ENCODE peak calls at places on chromosomes 12 and 14, in six cellular contexts. E, L, H, Y, R and Z are unnamed samples.

GRCh38 chr14:104094709-104095425 is 9.4 kb downstream of the ASPG start:
- DNase-seq in E (peak; percentile 61), Y (peak; percentile 67), L (peak; percentile 82), R (peak; percentile 20), H (peak; percentile 82), Z (peak; percentile 69)

GRCh38 chr12:44405267-44405666 is 470.8 kb downstream of the NELL2 start:
- DNase-seq in R (peak; percentile 46), E (no peak), Y (no peak), H (no peak), L (no peak), Z (no peak)

GRCh38 chr12:80805106-80805505 is 88.4 kb downstream of the MYF5 start:
- DNase-seq in L (no peak), H (no peak), E (no peak), Y (no peak), R (no peak), Z (no peak)

GRCh38 chr12:124875803-124876132 is 12.1 kb upstream of the SCARB1 start:
- DNase-seq in R (no peak), E (no peak), Y (no peak), L (peak; percentile 54), H (no peak), Z (no peak)

GRCh38 chr14:56271988-56272387 is 153.8 kb downstream of the PELI2 start:
- DNase-seq in E (no peak), L (no peak), H (no peak), R (no peak), Y (no peak), Z (no peak)

GRCh38 chr12:62466018-62466595 is 519 bp upstream of the MON2 start:
- DNase-seq in Y (peak; percentile 48), H (peak; percentile 47), L (peak; percentile 51), R (no peak), E (peak; percentile 8), Z (no peak)

GRCh38 chr14:65184032-65184764 is 81.9 kb upstream of the MAX start:
- DNase-seq in H (no peak), L (no peak), R (no peak), Y (no peak), E (no peak), Z (no peak)

GRCh38 chr12:46698003-46698402 is 127.8 kb downstream of the SLC38A4 start:
- DNase-seq in R (no peak), Y (no peak), L (no peak), H (no peak), E (no peak), Z (no peak)

GRCh38 chr14:37778135-37778943 is 182.9 kb downstream of the TTC6 start:
- DNase-seq in L (no peak), H (no peak), E (no peak), Y (no peak), R (no peak), Z (no peak)

GRCh38 chr12:25686351-25686750 is 133.3 kb upstream of the LMNTD1 start:
- DNase-seq in R (no peak), H (no peak), Y (no peak), L (no peak), E (no peak), Z (no peak)

GRCh38 chr12:121023799-121024198 is 7.5 kb upstream of the C12orf43 start:
- DNase-seq in Y (no peak), L (no peak), H (no peak), R (no peak), E (no peak), Z (no peak)

GRCh38 chr12:46674126-46674525 is 151.7 kb downstream of the SLC38A4 start:
- DNase-seq in Y (no peak), H (no peak), R (no peak), L (no peak), E (no peak), Z (no peak)

GRCh38 chr14:103745424-103745823 is 29.8 kb downstream of the ZFYVE21 start:
- DNase-seq in E (no peak), L (no peak), Y (no peak), R (no peak), H (no peak), Z (no peak)

GRCh38 chr12:5956987-5957386 is 11.9 kb upstream of the ANO2 start:
- DNase-seq in L (no peak), E (no peak), H (no peak), Y (no peak), R (no peak), Z (no peak)

GRCh38 chr14:73258845-73259611 is 21.7 kb downstream of the PAPLN start:
- DNase-seq in H (no peak), R (no peak), L (no peak), Y (peak; percentile 19), E (no peak), Z (no peak)

GRCh38 chr12:111584959-111585358 is 14.2 kb downstream of the ATXN2 start:
- DNase-seq in H (no peak), Y (no peak), R (no peak), E (no peak), L (no peak), Z (no peak)

GRCh38 chr14:31858868-31859267 is 218.2 kb upstream of the ARHGAP5 start:
- DNase-seq in H (no peak), L (no peak), E (no peak), R (no peak), Y (no peak), Z (no peak)

GRCh38 chr12:116880817-116881324 is 370 bp downstream of the HRK start:
- DNase-seq in Y (no peak), E (no peak), R (no peak), H (peak; percentile 57), L (peak; percentile 38), Z (peak; percentile 58)

GRCh38 chr12:52063081-52063985 is 6.4 kb upstream of the ATG101 start:
- DNase-seq in H (peak; percentile 60), R (no peak), L (no peak), Y (no peak), E (no peak), Z (peak; percentile 47)

GRCh38 chr12:5184159-5184558 is 140.5 kb downstream of the KCNA5 start:
- DNase-seq in E (no peak), H (no peak), Y (no peak), L (no peak), R (no peak), Z (no peak)

GRCh38 chr14:70078329-70078728 is 110.4 kb downstream of the SLC8A3 start:
- DNase-seq in E (no peak), L (no peak), H (no peak), R (no peak), Y (no peak), Z (no peak)

GRCh38 chr14:85811340-85811739 is 281.4 kb downstream of the FLRT2 start:
- DNase-seq in L (no peak), R (no peak), Y (peak; percentile 28), E (no peak), H (no peak), Z (no peak)

GRCh38 chr12:64675795-64676194 is 65.5 kb downstream of the RASSF3 start:
- DNase-seq in L (peak; percentile 53), H (no peak), R (no peak), Y (peak; percentile 42), E (no peak), Z (no peak)

DNA sequence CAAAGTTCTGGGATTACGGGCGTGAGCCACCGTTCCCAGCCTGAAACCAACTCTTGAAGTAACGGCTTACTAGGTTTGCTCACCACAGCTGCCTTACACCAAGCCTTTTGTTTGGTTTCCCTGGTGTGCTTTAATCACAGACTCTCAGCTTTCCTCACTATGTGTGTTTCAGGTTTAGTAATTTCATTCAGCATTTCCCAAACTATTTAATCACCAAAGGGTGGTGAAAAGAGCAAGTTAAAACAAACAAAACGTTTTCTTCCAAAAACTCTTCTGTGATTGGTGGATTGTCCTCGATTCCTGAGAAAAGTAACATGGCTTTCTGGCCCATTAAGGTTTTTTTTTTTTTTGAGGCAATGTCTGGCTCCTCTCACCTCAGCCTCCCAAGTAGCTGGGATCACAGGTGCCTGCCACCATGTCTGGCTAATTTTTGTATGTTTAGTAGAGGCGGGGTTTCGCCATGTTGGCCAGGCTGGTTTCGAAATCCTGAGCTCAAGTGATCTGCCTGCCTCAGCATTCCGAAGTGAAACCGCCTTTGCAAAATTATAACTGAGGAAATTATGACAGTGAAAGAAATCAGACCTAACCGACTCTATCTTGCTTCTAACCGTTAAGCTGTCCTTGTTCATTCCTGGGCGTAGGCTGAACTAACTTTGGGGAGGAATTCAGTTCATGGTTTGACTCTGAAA is 1.5 kb upstream of the ZFYVE26 start:
- DNase-seq in H (no peak), E (no peak), L (no peak), R (no peak), Y (peak; percentile 41), Z (no peak)
- H3K36me3 ChIP-seq in H (no peaks in the 10 kb centered on the region), E (peaks cover 7% of the 10 kb centered on the region), L (no peaks in the 10 kb centered on the region), R (peaks cover 13% of the 10 kb centered on the region), Y (no peaks in the 10 kb centered on the region), Z (no peaks in the 10 kb centered on the region)

GRCh38 chr12:12178545-12178944 is 88.3 kb downstream of the LRP6 start:
- DNase-seq in H (no peak), R (no peak), Y (no peak), E (no peak), L (no peak), Z (no peak)

GRCh38 chr12:12180136-12180535 is 86.7 kb downstream of the LRP6 start:
- DNase-seq in E (no peak), L (no peak), Y (no peak), R (no peak), H (no peak), Z (no peak)

GRCh38 chr12:12181516-12181915 is 85.3 kb downstream of the LRP6 start:
- DNase-seq in L (no peak), E (no peak), H (no peak), Y (no peak), R (no peak), Z (no peak)

GRCh38 chr12:12182926-12183325 is 83.9 kb downstream of the LRP6 start:
- DNase-seq in H (no peak), R (no peak), E (no peak), Y (no peak), L (no peak), Z (no peak)

GRCh38 chr12:12180575-12180974 is 86.3 kb downstream of the LRP6 start:
- DNase-seq in L (no peak), H (no peak), E (no peak), R (no peak), Y (no peak), Z (no peak)
- H3K36me3 ChIP-seq in L (no peaks in the 10 kb centered on the region), H (no peaks in the 10 kb centered on the region), E (no peaks in the 10 kb centered on the region), R (peaks cover 54% of the 10 kb centered on the region), Y (no peaks in the 10 kb centered on the region), Z (peaks cover 26% of the 10 kb centered on the region)

DNA sequence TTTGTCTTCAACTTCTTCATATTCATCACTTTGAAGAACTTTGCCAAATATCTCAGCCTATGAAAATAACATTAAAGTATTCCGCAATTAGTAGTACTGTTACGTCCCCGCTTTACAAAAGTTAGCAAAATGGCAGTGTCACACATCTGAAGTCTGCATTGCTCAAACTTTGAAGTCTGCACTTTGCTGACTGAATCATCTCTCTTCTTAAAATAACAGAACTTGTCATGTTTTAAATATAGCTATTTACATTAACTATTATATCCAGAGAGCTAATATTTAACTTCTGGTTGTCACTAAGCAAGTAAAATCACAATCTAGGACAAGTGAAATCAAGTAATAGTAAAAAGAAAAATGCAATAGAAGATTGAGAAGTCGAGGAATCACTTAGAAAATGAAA is 34.5 kb downstream of the IPO8 start:
- DNase-seq in H (no peak), Y (no peak), R (no peak), E (no peak), L (no peak), Z (no peak)
- H3K36me3 ChIP-seq in H (no peaks in the 10 kb centered on the region), Y (peaks cover 10% of the 10 kb centered on the region), R (peaks cover 67% of the 10 kb centered on the region), E (peaks cover 14% of the 10 kb centered on the region), L (peaks cover 7% of the 10 kb centered on the region), Z (peaks cover 7% of the 10 kb centered on the region)

DNA sequence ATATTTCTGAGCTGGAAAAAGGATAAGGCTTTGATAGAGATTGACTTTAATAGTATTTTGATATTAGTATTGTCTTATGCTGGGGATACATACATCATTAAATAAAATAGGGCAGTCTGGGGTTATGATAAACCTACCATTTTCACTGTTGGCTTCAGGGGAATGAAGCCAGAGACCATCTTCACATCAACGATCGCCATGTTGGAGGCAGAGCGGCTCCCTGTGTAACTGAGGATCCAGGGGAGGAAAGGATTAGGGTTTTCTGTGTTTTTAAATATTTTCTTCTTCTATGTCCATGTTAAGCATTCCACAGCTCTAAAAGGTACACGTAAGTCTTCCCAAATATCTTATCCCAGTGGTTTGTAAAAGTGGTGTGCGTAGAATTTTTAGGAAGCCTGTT is 45.4 kb downstream of the A2M start:
- DNase-seq in R (no peak), H (no peak), Y (no peak), L (no peak), E (no peak), Z (no peak)
- H3K36me3 ChIP-seq in R (peaks cover 9% of the 10 kb centered on the region), H (no peaks in the 10 kb centered on the region), Y (no peaks in the 10 kb centered on the region), L (no peaks in the 10 kb centered on the region), E (no peaks in the 10 kb centered on the region), Z (peaks cover 89% of the 10 kb centered on the region)